ENCODE peak calls at places on chromosomes 11 and 22, in eight cellular contexts. H, G, U, J, C, R, B and W are unnamed samples.

GRCh38 chr22:30094804-30095203 is 14.5 kb downstream of the HORMAD2 start:
- DNase-seq in H (no peak), G (no peak), U (no peak), J (no peak), C (no peak), R (no peak), B (no peak), W (no peak)

GRCh38 chr22:24207264-24208011 is 26.2 kb downstream of the SUSD2 start:
- DNase-seq in H (no peak), G (no peak), U (no peak), J (no peak), C (no peak), R (no peak), B (no peak), W (no peak)

GRCh38 chr22:24951942-24952836 is at the start of gene KIAA1671:
- DNase-seq in H (peak; percentile 98), G (peak; percentile 94), U (peak; percentile 91), J (peak; percentile 95), C (peak; percentile 85), R (no peak), B (peak; percentile 85), W (peak; percentile 78)

GRCh38 chr11:72821221-72821919 is 7.2 kb downstream of the ATG16L2 start:
- DNase-seq in H (peak; percentile 61), G (peak; percentile 72), U (peak; percentile 34), J (no peak), C (no peak), R (no peak), B (no peak), W (no peak)

GRCh38 chr11:126544311-126545056 is 189.0 kb downstream of the ST3GAL4 start:
- DNase-seq in H (peak; percentile 56), G (no peak), U (peak; percentile 19), J (peak; percentile 72), C (no peak), R (no peak), B (no peak), W (no peak)

GRCh38 chr11:75024068-75024449 is 35.3 kb downstream of the NEU3 start:
- DNase-seq in H (no peak), G (no peak), U (no peak), J (no peak), C (no peak), R (no peak), B (no peak), W (no peak)

GRCh38 chr22:26852176-26852575 is 194.8 kb downstream of the MIAT start:
- DNase-seq in H (peak; percentile 91), G (no peak), U (no peak), J (peak; percentile 59), C (peak; percentile 11), R (no peak), B (no peak), W (no peak)

GRCh38 chr22:40512426-40513136 is 123.9 kb downstream of the MRTFA start:
- DNase-seq in H (no peak), G (no peak), U (peak; percentile 34), J (no peak), C (no peak), R (no peak), B (no peak), W (no peak)

GRCh38 chr22:41284465-41284864 is 1.5 kb downstream of the RANGAP1 start:
- DNase-seq in H (no peak), G (no peak), U (peak; percentile 26), J (no peak), C (no peak), R (no peak), B (no peak), W (no peak)

GRCh38 chr11:132427611-132428010 is 1057.2 kb downstream of the NTM start:
- DNase-seq in H (no peak), G (no peak), U (no peak), J (no peak), C (no peak), R (no peak), B (no peak), W (no peak)

DNA sequence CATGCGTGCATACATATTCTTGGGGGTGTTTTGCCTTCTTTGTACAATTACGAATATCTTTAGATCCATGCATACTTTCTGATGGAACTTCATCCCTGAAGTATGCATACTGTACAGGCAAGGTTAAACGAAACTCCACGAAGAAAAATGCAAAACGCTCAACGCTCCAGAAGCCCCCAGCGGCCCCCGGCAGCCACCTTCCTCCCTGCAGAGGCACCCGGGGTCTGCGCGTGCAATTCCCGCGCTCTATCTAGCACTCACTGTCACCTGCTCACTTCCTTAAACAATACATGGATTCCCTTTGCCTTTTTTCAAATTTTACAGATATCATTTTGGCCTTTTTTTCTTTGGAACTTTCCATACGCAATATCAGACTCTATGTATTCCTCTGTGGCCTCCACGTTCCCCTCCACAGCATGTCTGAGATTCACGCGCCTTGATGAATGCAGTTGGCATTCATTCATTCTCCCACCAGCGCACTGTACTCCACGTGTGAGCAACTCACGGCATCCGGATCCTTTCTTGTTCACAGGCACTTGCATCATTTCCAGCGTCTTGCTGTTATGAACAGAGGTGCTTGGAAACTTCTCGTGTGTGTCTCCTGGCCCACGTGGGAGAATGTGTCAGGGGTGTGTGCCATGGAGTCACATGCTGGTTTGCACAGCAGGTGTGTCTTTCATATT is 214.3 kb downstream of the CTTN start:
- DNase-seq in H (no peak), G (no peak), U (no peak), J (no peak), C (no peak), R (no peak), B (no peak), W (no peak)
- H3K9me3 ChIP-seq in H (no peaks in the 10 kb centered on the region), G (no peaks in the 10 kb centered on the region), U (no peaks in the 10 kb centered on the region), J (no peaks in the 10 kb centered on the region), C (no peaks in the 10 kb centered on the region), R (peaks cover 4% of the 10 kb centered on the region), B (no peaks in the 10 kb centered on the region), W (peaks cover 9% of the 10 kb centered on the region)

GRCh38 chr11:77446911-77447629 is 26.8 kb downstream of the PAK1 start:
- DNase-seq in H (no peak), G (no peak), U (no peak), J (no peak), C (no peak), R (no peak), B (no peak), W (no peak)
- TF ChIP-seq CTCF in H (no peak), G (no peak), U (no peak), J (no peak), C (no peak), R (no peak), B (no peak), W (no peak)

DNA sequence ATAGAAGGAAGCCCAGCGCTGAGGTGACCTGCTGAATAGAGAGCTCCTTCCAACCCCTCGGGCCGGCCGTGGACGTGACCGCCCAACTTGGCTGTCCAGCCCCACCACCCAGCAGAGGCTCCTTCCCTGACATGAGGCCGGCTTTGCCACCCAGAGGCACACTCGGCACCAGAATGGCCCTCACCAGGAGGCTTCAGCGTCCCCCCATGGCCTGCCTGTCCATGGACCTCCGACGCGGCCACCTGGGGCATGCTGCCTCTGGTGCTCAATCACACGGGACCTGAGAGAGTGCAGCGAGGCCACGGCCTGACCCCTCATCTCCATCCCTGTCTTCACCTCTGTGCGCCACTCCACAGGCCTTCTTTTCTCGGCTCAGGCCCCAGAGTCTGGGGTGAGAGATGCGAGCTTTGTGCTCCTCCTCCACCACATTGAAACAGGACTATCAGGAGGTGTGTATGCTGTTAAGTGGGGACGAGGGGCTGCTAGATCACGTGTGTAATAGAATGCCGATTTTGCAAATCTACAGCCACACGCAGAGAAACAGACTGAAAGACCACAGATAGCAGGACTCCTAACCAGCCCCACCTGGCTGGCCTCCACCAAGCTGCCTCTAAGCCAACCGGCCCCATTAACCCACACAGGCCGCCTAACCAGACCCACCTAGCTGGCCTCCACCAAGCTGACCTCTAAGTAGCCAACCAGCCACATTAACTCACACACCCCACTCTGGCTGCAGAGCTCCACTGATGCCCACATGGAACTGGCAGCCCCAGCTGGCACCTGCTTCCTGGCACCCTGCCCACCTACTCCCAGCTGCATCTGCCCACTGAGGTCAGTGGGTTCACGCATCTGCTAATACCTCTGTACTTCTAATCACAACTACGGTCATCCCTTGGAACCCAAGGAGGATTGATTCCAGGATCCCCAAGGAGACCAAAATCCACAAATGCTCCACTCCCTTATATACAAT is 20.7 kb downstream of the LINC01488 start:
- DNase-seq in H (no peak), G (peak; percentile 64), U (peak; percentile 30), J (no peak), C (no peak), R (no peak), B (no peak), W (no peak)
- H3K27me3 ChIP-seq in H (no peaks in the 10 kb centered on the region), G (no peaks in the 10 kb centered on the region), U (no peaks in the 10 kb centered on the region), J (no peaks in the 10 kb centered on the region), C (no peaks in the 10 kb centered on the region), R (no peaks in the 10 kb centered on the region), B (no peaks in the 10 kb centered on the region), W (no peaks in the 10 kb centered on the region)

DNA sequence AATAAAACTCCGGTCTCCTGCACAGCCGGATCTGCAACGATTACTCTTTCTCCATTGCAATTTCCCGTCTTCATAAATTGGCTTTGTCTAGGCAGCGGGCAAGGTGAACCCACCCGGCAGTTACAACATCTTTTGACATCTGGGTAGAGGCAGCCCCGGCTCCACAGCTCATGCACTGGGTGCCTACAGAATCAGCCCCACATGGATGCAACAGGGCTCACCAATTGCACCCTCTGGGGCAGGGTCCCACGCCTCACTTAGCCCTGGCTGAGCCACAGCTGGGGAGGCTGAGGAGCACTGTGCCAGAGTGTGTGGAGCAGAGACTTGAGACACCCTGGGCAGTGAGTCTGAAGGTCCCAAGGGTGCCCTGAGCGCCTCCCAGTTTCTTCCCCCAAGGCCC is 710.2 kb downstream of the TBC1D22A start:
- DNase-seq in H (no peak), G (no peak), U (no peak), J (no peak), C (no peak), R (no peak), B (no peak), W (no peak)
- H3K9me3 ChIP-seq in H (peaks cover 87% of the 10 kb centered on the region), G (no peaks in the 10 kb centered on the region), U (no peaks in the 10 kb centered on the region), J (no peaks in the 10 kb centered on the region), C (no peaks in the 10 kb centered on the region), R (no peaks in the 10 kb centered on the region), B (no peaks in the 10 kb centered on the region), W (no peaks in the 10 kb centered on the region)